ENCODE peak calls at places on chromosomes 7 and 10, in six cellular contexts. R is cardiac fibroblast, X is mesothelial cell of epicardium, T is amygdala, O is heart left ventricle, C is HCEC 1CT. S is an unnamed sample.

GRCh38 chr7:44650242-44650641 is 43.8 kb downstream of the OGDH start:
- DNase-seq in R (no peak), X (no peak), T (no peak), O (no peak), C (no peak), S (no peak)

GRCh38 chr7:106452031-106452851 is 167.5 kb upstream of the NAMPT start:
- DNase-seq in R (no peak), X (no peak), T (no peak), O (no peak), C (no peak), S (no peak)

GRCh38 chr10:35058134-35058533 is 32.0 kb downstream of the CUL2 start:
- DNase-seq in R (peak; percentile 90), X (no peak), T (no peak), O (no peak), C (peak; percentile 94), S (peak; percentile 94)

GRCh38 chr7:55129409-55130078 is 110.7 kb downstream of the EGFR start:
- DNase-seq in R (peak; percentile 67), X (no peak), T (no peak), O (no peak), C (peak; percentile 73), S (peak; percentile 79)

GRCh38 chr7:108157606-108158330 is 27.6 kb upstream of the LAMB4 start:
- DNase-seq in R (no peak), X (no peak), T (no peak), O (no peak), C (no peak), S (no peak)

GRCh38 chr10:133343557-133343956 is 3.6 kb upstream of the PRAP1 start:
- DNase-seq in R (no peak), X (no peak), T (no peak), O (no peak), C (no peak), S (no peak)

GRCh38 chr7:101308245-101309085 is 13.1 kb downstream of the IFT22 start:
- DNase-seq in R (peak; percentile 46), X (peak; percentile 43), T (no peak), O (no peak), C (peak; percentile 50), S (no peak)

GRCh38 chr7:100891555-100891954 is 2.0 kb upstream of the UFSP1 start:
- DNase-seq in R (no peak), X (no peak), T (no peak), O (peak; percentile 9), C (no peak), S (peak; percentile 34)

GRCh38 chr7:36205236-36205635 is 52.2 kb downstream of the EEPD1 start:
- DNase-seq in R (no peak), X (no peak), T (no peak), O (no peak), C (no peak), S (no peak)

GRCh38 chr7:100091411-100092181 is 2.8 kb downstream of the COPS6 start:
- DNase-seq in R (no peak), X (no peak), T (no peak), O (no peak), C (no peak), S (peak; percentile 37)

GRCh38 chr10:48523820-48524758 is 80.8 kb downstream of the ARHGAP22 start:
- DNase-seq in R (peak; percentile 31), X (no peak), T (no peak), O (no peak), C (no peak), S (no peak)

GRCh38 chr10:6339891-6340290 is 137.2 kb downstream of the PFKFB3 start:
- DNase-seq in R (no peak), X (no peak), T (no peak), O (no peak), C (no peak), S (no peak)

GRCh38 chr10:99203310-99203709 is 32.3 kb downstream of the HPSE2 start:
- DNase-seq in R (no peak), X (no peak), T (no peak), O (no peak), C (no peak), S (no peak)

GRCh38 chr7:31705377-31705776 is 18.4 kb downstream of the PPP1R17 start:
- DNase-seq in R (no peak), X (no peak), T (no peak), O (no peak), C (no peak), S (no peak)

GRCh38 chr7:143327903-143328302 is 12.0 kb downstream of the CLCN1 start:
- DNase-seq in R (no peak), X (no peak), T (no peak), O (no peak), C (no peak), S (no peak)

GRCh38 chr7:100728196-100728595 is 5.2 kb upstream of the ZAN start:
- DNase-seq in R (no peak), X (no peak), T (no peak), O (no peak), C (no peak), S (no peak)

GRCh38 chr7:124191713-124192112 is 158.8 kb upstream of the TMEM229A start:
- DNase-seq in R (no peak), X (no peak), T (no peak), O (no peak), C (no peak), S (no peak)

GRCh38 chr7:143289421-143289820 is 1.3 kb downstream of the CASP2 start:
- DNase-seq in R (no peak), X (no peak), T (no peak), O (no peak), C (no peak), S (peak; percentile 48)

GRCh38 chr10:67834375-67834774 is 3.6 kb downstream of the DNAJC12 start:
- DNase-seq in R (no peak), X (no peak), T (no peak), O (no peak), C (no peak), S (no peak)

GRCh38 chr7:22435105-22435504 is 64.9 kb downstream of the STEAP1B start:
- DNase-seq in R (no peak), X (no peak), T (no peak), O (no peak), C (no peak), S (no peak)

GRCh38 chr7:51705701-51706100 is 389.1 kb upstream of the COBL start:
- DNase-seq in R (no peak), X (no peak), T (peak; percentile 17), O (no peak), C (no peak), S (no peak)

GRCh38 chr10:105577865-105578607 is 936.9 kb downstream of the SORCS3 start:
- DNase-seq in R (no peak), X (no peak), T (no peak), O (no peak), C (no peak), S (no peak)